ENCODE peak calls at places on chromosomes 3 and 15, in six cellular contexts. J is K562, F is A549, C is IMR-90, V is HepG2, B is SK-N-SH. X is an unnamed sample.

GRCh38 chr3:22245122-22245521 is 494.1 kb upstream of the ZNF385D start:
- DNase-seq in J (no peak), F (no peak), C (peak; percentile 24), V (no peak), B (no peak), X (no peak)

GRCh38 chr15:49410660-49411059 is 12.4 kb upstream of the FGF7 start:
- DNase-seq in J (no peak), F (no peak), C (no peak), V (no peak), B (no peak), X (no peak)

GRCh38 chr15:74863239-74864056 is 9.7 kb downstream of the SCAMP2 start:
- DNase-seq in J (no peak), F (no peak), C (peak; percentile 31), V (no peak), B (no peak), X (no peak)

GRCh38 chr3:61334783-61335182 is 83.5 kb upstream of the FHIT start:
- DNase-seq in J (no peak), F (no peak), C (no peak), V (no peak), B (no peak), X (no peak)

GRCh38 chr15:42118650-42119531 is 24.5 kb upstream of the PLA2G4D start:
- DNase-seq in J (no peak), F (no peak), C (no peak), V (no peak), B (no peak), X (no peak)

GRCh38 chr15:65901336-65901735 is 32.0 kb downstream of the RAB11A start:
- DNase-seq in J (no peak), F (no peak), C (no peak), V (no peak), B (no peak), X (no peak)

GRCh38 chr3:53102601-53103147 is 27.6 kb downstream of the RFT1 start:
- DNase-seq in J (peak; percentile 51), F (no peak), C (no peak), V (no peak), B (no peak), X (peak; percentile 27)

GRCh38 chr3:171994646-171995441 is 44.5 kb upstream of the FNDC3B start:
- DNase-seq in J (no peak), F (no peak), C (peak; percentile 95), V (peak; percentile 41), B (no peak), X (no peak)

GRCh38 chr3:149506540-149506939 is 32.0 kb downstream of the TM4SF4 start:
- DNase-seq in J (no peak), F (no peak), C (peak; percentile 71), V (no peak), B (no peak), X (no peak)

GRCh38 chr3:45564172-45564571 is 30.4 kb upstream of the LIMD1 start:
- DNase-seq in J (no peak), F (no peak), C (no peak), V (no peak), B (no peak), X (no peak)
- TF ChIP-seq SMC3 in J (no peak), F (no peak), C (no peak), V (no peak), B (no peak), X (no peak)

DNA sequence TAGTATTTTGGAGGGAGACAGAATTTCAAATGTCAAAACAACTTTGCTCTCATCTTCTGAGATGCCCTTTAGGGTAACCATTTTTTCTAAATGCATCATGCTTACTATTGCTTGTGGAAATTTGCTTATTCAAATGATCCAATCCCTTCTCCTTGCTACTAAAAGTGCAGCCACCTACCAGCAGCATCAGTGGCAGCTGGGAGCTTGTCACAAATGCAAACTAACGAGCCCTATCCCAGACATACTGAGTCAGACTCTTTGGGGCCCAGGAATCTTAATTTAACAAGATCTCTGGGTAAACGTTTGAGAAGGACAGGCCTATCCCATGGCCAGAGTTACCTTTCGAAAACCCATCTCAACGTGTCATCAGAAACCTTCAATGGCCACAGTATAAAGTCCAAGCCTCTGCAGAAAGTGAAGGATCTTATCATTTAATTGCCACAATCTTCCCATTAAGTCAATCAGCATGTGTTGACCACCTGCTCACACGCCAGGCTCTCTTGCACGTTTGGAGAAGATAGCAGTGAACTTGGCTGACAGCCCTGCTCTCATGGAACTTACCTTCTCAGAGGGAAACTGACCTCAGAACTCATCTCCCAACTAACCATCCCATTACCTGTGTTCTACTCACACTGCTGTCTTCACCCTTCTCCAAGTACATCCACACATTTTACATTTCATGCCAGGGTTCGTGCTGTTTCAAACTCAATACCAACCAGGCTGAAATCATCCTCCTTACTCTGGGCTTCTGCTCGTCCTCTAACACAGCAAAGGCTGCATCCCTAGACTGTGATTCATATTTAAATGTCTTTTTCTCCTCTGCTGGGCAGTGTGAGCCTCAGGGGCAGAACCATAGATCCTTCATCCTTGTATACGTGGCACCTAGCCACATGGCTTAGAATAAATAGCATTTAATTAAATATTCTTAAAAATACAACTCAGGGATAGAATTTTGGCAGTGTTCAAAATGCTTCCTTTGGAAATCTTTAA is 24.8 kb upstream of the VGLL4 start:
- DNase-seq in J (no peak), F (no peak), C (peak; percentile 30), V (no peak), B (no peak), X (no peak)
- TF ChIP-seq SMC3 in J (no peak), F (no peak), C (no peak), V (no peak), B (no peak), X (no peak)

GRCh38 chr3:13852638-13853009 is 27.2 kb downstream of the WNT7A start:
- DNase-seq in J (no peak), F (no peak), C (no peak), V (no peak), B (no peak), X (no peak)
- TF ChIP-seq SMC3 in J (no peak), F (no peak), C (no peak), V (no peak), B (no peak), X (no peak)

GRCh38 chr3:196134691-196135090 is 52.8 kb upstream of the TFRC start:
- DNase-seq in J (no peak), F (no peak), C (no peak), V (no peak), B (no peak), X (no peak)

GRCh38 chr3:196138464-196138863 is 56.6 kb upstream of the TFRC start:
- DNase-seq in J (no peak), F (no peak), C (peak; percentile 60), V (no peak), B (peak; percentile 42), X (no peak)

GRCh38 chr3:196131921-196132320 is 50.0 kb upstream of the TFRC start:
- DNase-seq in J (no peak), F (no peak), C (no peak), V (no peak), B (no peak), X (no peak)

GRCh38 chr3:196138927-196139680 is 57.2 kb upstream of the TFRC start:
- DNase-seq in J (no peak), F (no peak), C (peak; percentile 81), V (no peak), B (no peak), X (no peak)

GRCh38 chr3:196135693-196136639 is 54.1 kb upstream of the TFRC start:
- DNase-seq in J (no peak), F (no peak), C (no peak), V (no peak), B (no peak), X (no peak)
- TF ChIP-seq SMC3 in J (no peak), F (no peak), C (no peak), V (no peak), B (no peak), X (no peak)